ENCODE peak calls at places on chromosomes 2 and 18, in four cellular contexts. V, P, C and H are unnamed samples.
A peak's percentile ranks its signal among the peaks of the same experiment; 100 is the strongest.

GRCh38 chr2:130796280-130796679 is 40.4 kb upstream of the ARHGEF4 start:
- DNase-seq in V (peak; percentile 73), C (no peak), P (no peak), H (no peak)

GRCh38 chr18:22273101-22274039 is 104.0 kb downstream of the GATA6 start:
- DNase-seq in C (no peak), P (no peak), V (no peak), H (no peak)

GRCh38 chr2:212905640-212906201 is 245.7 kb downstream of the IKZF2 start:
- DNase-seq in C (peak; percentile 39), V (no peak), P (no peak), H (peak; percentile 92)

GRCh38 chr2:6906165-6906751 is 11.0 kb upstream of the RNF144A start:
- DNase-seq in P (no peak), C (no peak), V (no peak), H (no peak)

GRCh38 chr2:134155134-134155533 is 98.7 kb upstream of the MGAT5 start:
- DNase-seq in C (no peak), P (no peak), V (no peak), H (no peak)

GRCh38 chr18:57333941-57334340 is 18.4 kb upstream of the ST8SIA3 start:
- DNase-seq in V (peak; percentile 32), C (no peak), P (no peak), H (no peak)

GRCh38 chr2:74585406-74586182 is 31.1 kb downstream of the DOK1 start:
- DNase-seq in V (no peak), C (no peak), P (no peak), H (no peak)

GRCh38 chr2:226730487-226730886 is 69.1 kb downstream of the IRS1 start:
- DNase-seq in V (peak; percentile 44), P (no peak), C (no peak), H (peak; percentile 8)

GRCh38 chr2:46978696-46979095 is 63.1 kb upstream of the MCFD2 start:
- DNase-seq in C (no peak), P (no peak), V (no peak), H (no peak)

DNA sequence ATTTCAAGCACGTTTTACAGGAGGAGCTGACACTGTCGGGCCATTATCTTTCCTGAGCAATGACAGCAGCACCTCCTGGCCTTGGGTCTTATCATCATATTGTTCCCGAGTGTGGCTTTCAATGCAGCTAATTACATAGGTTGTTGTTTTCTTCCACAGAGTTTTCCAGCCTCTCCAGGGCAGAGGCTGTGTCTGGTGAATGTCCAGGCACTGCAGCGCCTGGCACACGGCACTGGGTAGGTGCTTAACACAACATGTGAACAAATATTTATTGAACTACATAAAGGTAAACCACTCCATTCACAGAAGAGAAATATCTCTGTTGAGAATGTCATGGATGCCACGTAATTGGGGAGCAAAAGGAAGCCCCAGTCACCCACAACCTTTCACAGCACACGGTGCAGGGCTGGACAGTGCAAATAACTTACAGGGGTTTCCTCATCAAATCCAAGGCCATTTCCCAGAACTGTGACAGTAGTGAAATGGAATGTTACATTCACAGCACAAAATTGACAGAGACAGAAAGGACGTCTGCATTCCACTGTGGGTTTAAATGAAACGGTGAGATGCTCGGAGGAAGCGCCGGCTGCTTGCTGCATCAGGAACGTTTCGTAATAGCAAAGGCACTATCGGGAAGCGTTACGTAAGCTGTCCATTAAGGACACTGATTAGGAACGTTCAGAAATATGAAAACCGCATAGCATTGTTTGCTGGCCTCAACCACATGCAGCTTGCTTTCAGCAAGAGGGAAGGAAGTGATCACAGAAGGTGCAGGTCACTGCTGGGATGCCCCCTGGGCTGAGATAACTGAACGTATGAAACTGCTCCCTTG is 6.4 kb upstream of the KCNG2 start:
- DNase-seq in P (no peak), V (no peak), C (no peak), H (peak; percentile 86)
- H4K8ac ChIP-seq in P (no peak overlapping the region), V (no peak overlapping the region), C (no peak overlapping the region), H (no peak overlapping the region)

GRCh38 chr2:69237070-69237670 is 149.9 kb downstream of the GFPT1 start:
- DNase-seq in V (no peak), C (no peak), P (no peak), H (no peak)
- H2AK5ac ChIP-seq in V (no peak overlapping the region), C (no peak overlapping the region), P (no peak overlapping the region), H (no peak overlapping the region)

GRCh38 chr2:173090291-173090877 is 14.7 kb downstream of the MAP3K20 start:
- DNase-seq in P (no peak), C (no peak), V (peak; percentile 34), H (peak; percentile 30)
- H4K8ac ChIP-seq in P (no peak overlapping the region), C (no peak overlapping the region), V (no peak overlapping the region), H (no peak overlapping the region)

GRCh38 chr2:161353543-161353942 is 45.3 kb downstream of the PSMD14 start:
- DNase-seq in P (no peak), V (no peak), C (no peak), H (no peak)

GRCh38 chr2:161354106-161354505 is 45.9 kb downstream of the PSMD14 start:
- DNase-seq in C (no peak), V (no peak), P (no peak), H (no peak)

GRCh38 chr2:161357097-161357496 is 48.9 kb downstream of the PSMD14 start:
- DNase-seq in V (no peak), P (no peak), C (no peak), H (no peak)

GRCh38 chr2:161355985-161356384 is 47.8 kb downstream of the PSMD14 start:
- DNase-seq in P (no peak), V (no peak), C (no peak), H (no peak)

DNA sequence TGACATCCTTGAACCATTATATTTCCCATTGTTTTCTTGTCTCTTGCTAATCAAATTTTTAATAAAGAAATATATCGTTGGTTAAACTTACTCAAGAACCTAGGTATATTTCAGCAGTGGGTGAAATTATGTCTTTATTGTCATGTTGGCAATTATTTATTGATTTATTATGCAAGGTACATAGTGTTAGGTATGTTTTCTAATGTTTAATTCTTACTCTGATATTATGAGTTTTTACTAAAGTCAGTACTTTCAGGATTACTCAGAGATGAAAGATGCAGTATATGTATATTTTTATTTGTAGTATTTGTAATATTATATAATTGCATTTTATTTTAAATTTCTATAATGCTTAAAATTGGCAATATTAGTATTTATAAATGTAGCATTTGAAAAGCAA is 46.9 kb downstream of the PSMD14 start:
- DNase-seq in P (no peak), V (no peak), C (no peak), H (no peak)
- H2AK5ac ChIP-seq in P (no peak overlapping the region), V (no peak overlapping the region), C (no peak overlapping the region), H (no peak overlapping the region)

DNA sequence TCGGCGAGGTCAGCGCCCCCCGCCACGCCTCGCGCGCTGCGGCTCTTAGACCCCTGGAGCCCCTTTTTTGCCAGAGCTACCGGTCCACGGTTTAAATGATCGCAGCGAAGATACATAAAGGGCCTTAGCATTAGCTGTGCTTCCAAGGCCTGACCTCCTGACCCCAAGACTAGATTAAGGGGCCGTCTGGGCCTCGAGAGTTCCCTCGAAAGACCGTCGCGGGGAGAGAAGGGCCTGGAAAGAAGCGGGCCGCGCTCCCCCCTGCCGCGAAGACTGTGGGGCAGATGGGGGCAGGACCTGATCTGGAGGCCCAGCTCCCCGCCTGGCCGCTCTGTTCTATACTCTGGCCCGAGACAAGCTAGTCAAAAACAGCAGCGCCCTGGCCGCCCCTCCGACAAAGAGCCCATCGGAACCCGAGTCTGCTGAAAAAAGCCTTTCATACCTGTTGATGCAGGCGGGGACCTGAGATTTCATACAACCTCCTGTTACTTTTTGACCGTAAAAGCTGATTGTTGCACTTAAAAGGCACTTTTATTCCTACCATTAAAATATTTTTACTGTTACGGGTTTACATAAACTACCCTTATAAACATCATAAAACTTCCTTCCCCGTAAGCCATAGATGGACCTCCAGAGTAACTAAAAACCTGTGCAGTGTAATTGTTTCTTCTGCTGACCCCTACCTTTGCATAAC is 68.7 kb upstream of the PSMD14 start:
- DNase-seq in C (peak; percentile 81), V (peak; percentile 59), P (no peak), H (no peak)
- H4K8ac ChIP-seq in C (no peak overlapping the region), V (no peak overlapping the region), P (no peak overlapping the region), H (peak overlapping the region; percentile 87)

GRCh38 chr2:10580991-10581390 is 108.8 kb downstream of the NOL10 start:
- DNase-seq in V (no peak), P (no peak), C (no peak), H (no peak)
- H2AK5ac ChIP-seq in V (no peak overlapping the region), P (no peak overlapping the region), C (no peak overlapping the region), H (no peak overlapping the region)

DNA sequence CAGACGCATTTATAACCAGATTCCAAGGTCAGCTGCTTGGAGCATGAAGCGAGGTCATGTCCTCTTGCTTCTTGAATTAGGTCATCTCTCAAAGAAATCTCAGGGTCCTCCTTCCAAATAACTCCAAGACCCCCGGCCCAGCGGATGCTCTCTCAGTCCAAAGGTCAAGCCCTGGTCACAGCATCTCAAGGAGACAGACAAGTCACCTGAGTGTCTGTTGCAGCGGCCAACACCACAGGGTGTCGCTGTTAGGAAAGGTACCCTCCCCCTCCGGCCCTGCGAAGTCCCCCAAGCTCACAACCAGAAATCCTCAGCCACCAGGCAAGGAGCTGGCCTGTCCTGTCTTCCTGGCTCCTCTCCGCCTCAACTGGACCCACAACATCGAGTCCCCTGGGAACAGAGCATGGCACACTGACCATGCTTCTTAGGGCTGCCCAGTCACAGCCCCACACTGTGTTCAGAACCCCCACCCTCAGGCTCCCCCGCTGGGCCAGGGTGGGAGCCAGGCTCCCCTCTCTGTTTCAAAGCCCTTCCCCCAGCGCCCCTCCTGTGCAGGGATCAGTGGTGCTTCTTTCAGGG is 68.0 kb upstream of the ASAP2 start:
- DNase-seq in C (peak; percentile 41), P (no peak), V (peak; percentile 82), H (no peak)
- H4K8ac ChIP-seq in C (no peak overlapping the region), P (no peak overlapping the region), V (no peak overlapping the region), H (no peak overlapping the region)

DNA sequence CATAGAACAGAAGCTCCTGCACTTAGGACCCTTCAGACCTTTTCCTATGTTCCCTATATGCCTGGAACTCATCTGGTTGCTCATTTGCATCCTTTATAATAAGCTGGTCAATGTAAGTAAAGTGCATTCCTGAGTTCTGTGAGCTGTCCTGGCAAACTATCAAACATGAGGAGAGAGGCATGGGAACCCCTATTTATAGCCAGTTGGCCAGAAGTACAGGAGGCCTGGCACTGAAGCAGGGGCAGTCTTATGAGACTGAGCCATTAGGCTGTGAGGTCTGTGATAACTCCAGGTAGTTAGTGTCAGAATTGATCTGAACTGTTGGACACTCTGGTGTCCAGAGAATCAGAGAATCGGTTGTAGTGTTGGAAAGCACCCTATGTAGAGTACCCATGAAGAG is 88.4 kb downstream of the EHD3 start:
- DNase-seq in C (no peak), V (no peak), P (no peak), H (no peak)
- H2AK5ac ChIP-seq in C (no peak overlapping the region), V (no peak overlapping the region), P (no peak overlapping the region), H (no peak overlapping the region)

DNA sequence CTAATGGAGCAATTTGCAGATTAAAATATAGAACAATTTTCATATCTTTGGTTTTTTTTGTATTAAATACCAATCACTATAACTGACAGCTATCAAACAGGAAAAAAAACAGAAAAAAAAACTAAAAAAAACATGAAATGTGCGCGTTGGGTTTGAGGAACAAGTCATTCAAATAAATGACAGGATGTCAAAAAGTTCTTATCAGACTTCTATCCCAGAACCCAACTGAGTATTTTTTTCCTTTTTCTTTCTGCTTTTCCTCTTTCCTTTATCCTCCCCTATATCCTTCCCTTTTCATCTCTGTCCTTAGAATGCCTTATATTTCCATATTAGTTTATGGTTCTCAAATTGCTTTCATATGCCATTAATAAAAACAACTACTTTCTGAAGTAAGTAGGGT is 14.3 kb downstream of the PRKRA start:
- DNase-seq in C (no peak), V (no peak), P (no peak), H (no peak)
- H4K8ac ChIP-seq in C (no peak overlapping the region), V (no peak overlapping the region), P (no peak overlapping the region), H (no peak overlapping the region)